ENCODE peak calls at places on chromosomes 12 and 14, in four cellular contexts. G is breast epithelium, L is stomach, T is suprapubic skin. R is an unnamed sample.

GRCh38 chr14:96986701-96987474 is 189.7 kb downstream of the VRK1 start:
- DNase-seq in G (no peak), L (no peak), T (no peak), R (no peak)

GRCh38 chr12:132275110-132275531 is 54.3 kb downstream of the GALNT9 start:
- DNase-seq in T (no peak), G (no peak), L (peak), R (no peak)

GRCh38 chr12:74066476-74066875 is 471.2 kb upstream of the ATXN7L3B start:
- DNase-seq in L (no peak), G (no peak), T (no peak), R (no peak)

GRCh38 chr14:73751157-73751691 is 37.0 kb upstream of the PNMA1 start:
- DNase-seq in T (no peak), L (no peak), G (no peak), R (peak)

GRCh38 chr12:108337235-108338223 is 1.6 kb downstream of the CMKLR1 start:
- DNase-seq in G (no peak), T (no peak), L (no peak), R (peak)

GRCh38 chr12:93918262-93918661 is 230.1 kb upstream of the PLXNC1 start:
- DNase-seq in T (no peak), L (no peak), G (no peak), R (no peak)

GRCh38 chr12:6542209-6543009 is 8.1 kb downstream of the GAPDH start:
- DNase-seq in T (no peak), L (no peak), G (no peak), R (no peak)

GRCh38 chr12:131905081-131905639 is 10.7 kb downstream of the ULK1 start:
- DNase-seq in T (no peak), L (no peak), G (no peak), R (peak)

GRCh38 chr12:131311764-131312163 is 358.1 kb downstream of the ADGRD1 start:
- DNase-seq in L (no peak), T (no peak), G (no peak), R (peak)

GRCh38 chr12:13101854-13102375 is 1.6 kb downstream of the GSG1 start:
- DNase-seq in G (no peak), L (no peak), T (no peak), R (no peak)

GRCh38 chr12:47102845-47103666 is 23.3 kb upstream of the AMIGO2 start:
- DNase-seq in G (no peak), T (no peak), L (no peak), R (no peak)

GRCh38 chr12:52254180-52254964 is 20.1 kb upstream of the KRT86 start:
- DNase-seq in G (no peak), T (no peak), L (no peak), R (peak)

GRCh38 chr12:107891967-107892366 is 117.5 kb downstream of the ASCL4 start:
- DNase-seq in L (no peak), G (no peak), T (no peak), R (no peak)

GRCh38 chr12:119302334-119303132 is 32.0 kb upstream of the CCDC60 start:
- DNase-seq in L (no peak), G (no peak), T (no peak), R (no peak)

GRCh38 chr12:38585090-38585489 is 268.5 kb downstream of the ALG10B start:
- DNase-seq in L (no peak), G (no peak), T (no peak), R (no peak)

GRCh38 chr12:102593128-102593527 is 112.8 kb upstream of the IGF1 start:
- DNase-seq in L (no peak), T (no peak), G (no peak), R (no peak)

GRCh38 chr14:50040401-50040775 is 76.0 kb downstream of the VCPKMT start:
- DNase-seq in T (no peak), G (no peak), L (peak), R (no peak)

GRCh38 chr12:113230315-113231274 is 9.3 kb downstream of the TPCN1 start:
- DNase-seq in L (no peak), T (peak), G (no peak), R (peak)

GRCh38 chr14:99972748-99973466 is 92.3 kb upstream of the EVL start:
- DNase-seq in G (no peak), L (no peak), T (no peak), R (no peak)

GRCh38 chr14:99969673-99970322 is 95.4 kb upstream of the EVL start:
- DNase-seq in L (no peak), G (no peak), T (no peak), R (no peak)

GRCh38 chr14:99971929-99972747 is 93.1 kb upstream of the EVL start:
- DNase-seq in T (no peak), L (no peak), G (no peak), R (peak)

GRCh38 chr14:99968931-99969330 is 96.3 kb upstream of the EVL start:
- DNase-seq in G (no peak), L (no peak), T (no peak), R (no peak)

DNA sequence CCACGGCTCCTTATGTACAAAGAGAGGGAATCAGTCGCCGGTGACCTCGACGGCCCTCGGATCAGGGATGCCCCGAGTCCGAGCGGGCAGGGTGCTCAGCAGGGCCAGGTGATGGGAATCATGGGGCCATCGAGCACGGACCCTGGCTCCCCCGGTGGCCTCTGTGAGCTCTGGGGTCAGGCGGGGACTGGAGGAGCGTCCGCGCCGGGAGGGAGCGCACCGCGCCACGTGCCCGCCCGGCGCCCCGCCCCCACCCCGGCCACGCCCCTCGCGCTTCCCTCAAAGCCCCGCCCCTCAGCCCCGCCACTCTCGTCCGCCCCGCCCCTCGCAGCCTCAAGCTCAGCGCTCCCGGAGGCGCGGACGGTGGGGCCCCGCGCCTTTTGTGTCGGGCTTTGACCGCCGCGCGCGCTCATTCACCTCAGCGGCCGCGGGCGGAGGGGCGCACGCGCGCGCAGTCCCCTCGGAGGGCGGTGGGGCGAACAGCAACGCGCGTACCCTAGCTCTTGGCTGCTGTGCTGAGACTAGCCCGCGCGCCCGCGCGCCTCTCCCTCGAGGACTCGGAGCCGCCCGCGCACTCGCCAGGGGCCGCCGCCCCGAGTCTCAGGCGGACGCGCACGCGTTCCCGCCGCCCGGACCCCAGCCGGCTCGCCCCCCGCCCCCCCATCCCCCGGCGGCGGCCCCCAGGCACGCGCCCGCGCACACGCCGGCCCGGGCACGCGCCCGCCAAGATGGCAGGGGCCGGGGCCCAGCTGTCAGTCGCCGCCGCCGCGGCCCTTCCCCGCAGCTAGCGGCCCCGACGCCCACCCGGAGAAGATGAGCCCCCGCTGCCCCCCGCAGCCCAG is 93.9 kb upstream of the EVL start:
- DNase-seq in G (peak), L (peak), T (peak), R (peak)
- TF ChIP-seq POLR2AphosphoS5 in G (no peak), L (no peak), T (no peak), R (peak)

GRCh38 chr12:82746668-82747067 is 60.0 kb downstream of the TMTC2 start:
- DNase-seq in G (no peak), L (no peak), T (no peak), R (no peak)
- TF ChIP-seq POLR2A in G (no peak), L (no peak), T (no peak), R (no peak)

DNA sequence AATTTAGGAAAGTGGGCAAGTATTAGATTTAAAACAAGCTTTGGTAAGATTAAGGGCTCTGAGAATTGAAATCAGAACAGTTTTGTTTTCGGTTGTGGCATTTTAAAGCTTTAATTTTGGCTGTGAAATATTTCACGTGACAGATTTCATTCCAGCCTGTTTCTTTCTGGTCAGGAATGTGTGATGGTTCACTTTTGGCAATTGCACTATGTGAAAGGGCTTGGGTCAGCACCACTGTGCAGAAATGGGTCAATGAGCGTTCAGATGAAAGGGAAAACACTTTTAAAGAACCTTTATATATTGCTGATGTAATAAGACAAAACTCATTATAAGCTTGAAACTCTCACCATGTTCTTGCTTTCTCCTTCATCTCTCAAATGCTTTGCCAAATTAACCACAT is 17.1 kb downstream of the NUBPL start:
- DNase-seq in L (no peak), T (no peak), G (no peak), R (no peak)
- H3K27ac ChIP-seq in L (no peak), T (peak), G (peak), R (peak)

GRCh38 chr12:117903441-117903840 is 65.3 kb downstream of the KSR2 start:
- DNase-seq in T (no peak), L (no peak), G (no peak), R (no peak)

GRCh38 chr12:117897379-117898161 is 71.2 kb downstream of the KSR2 start:
- DNase-seq in T (no peak), L (no peak), G (no peak), R (no peak)

GRCh38 chr12:117900561-117900960 is 68.2 kb downstream of the KSR2 start:
- DNase-seq in G (no peak), T (no peak), L (no peak), R (no peak)

GRCh38 chr12:117904051-117904450 is 64.7 kb downstream of the KSR2 start:
- DNase-seq in G (no peak), T (no peak), L (no peak), R (no peak)

DNA sequence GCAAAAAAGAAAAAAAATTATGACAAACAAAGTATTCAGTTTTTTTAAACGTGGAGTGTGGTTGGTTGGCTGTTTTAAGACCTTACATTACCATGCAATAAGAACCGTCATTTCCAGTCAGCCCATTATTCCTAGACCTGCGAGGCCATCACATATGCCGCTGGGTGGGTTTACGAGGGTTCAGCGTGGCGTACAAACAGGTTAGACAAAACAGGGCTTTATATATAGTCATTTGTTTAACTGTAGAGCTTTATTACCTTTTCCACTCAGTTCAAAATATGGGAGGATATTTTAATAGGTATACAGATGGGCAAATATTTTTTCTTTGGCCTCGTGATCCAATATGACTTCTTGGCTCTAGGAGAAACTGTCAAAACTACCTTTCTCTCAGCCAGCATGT is 67.2 kb downstream of the KSR2 start:
- DNase-seq in G (no peak), L (no peak), T (no peak), R (no peak)
- TF ChIP-seq POLR2AphosphoS5 in G (no peak), L (no peak), T (no peak), R (no peak)

R was measured in spleen.